ENCODE peak calls at places on chromosome 22, in four cellular contexts. One of them, this sample, is unnamed.

GRCh38 chr22:17910561-17911311 is 113.6 kb downstream of the MICAL3 start:
- DNase-seq in foreskin fibroblast: peak; percentile 91
- DNase-seq in astrocyte: peak; percentile 85
- DNase-seq in mucosa of descending colon: no peak
- DNase-seq in this sample: peak; percentile 88

GRCh38 chr22:42857845-42858481 is 890 bp upstream of the ARFGAP3 start:
- DNase-seq in mucosa of descending colon: peak; percentile 22
- DNase-seq in astrocyte: no peak
- DNase-seq in foreskin fibroblast: no peak
- DNase-seq in this sample: no peak

GRCh38 chr22:23787600-23787896 is 782 bp downstream of the SMARCB1 start:
- DNase-seq in astrocyte: no peak
- DNase-seq in mucosa of descending colon: no peak
- DNase-seq in foreskin fibroblast: no peak
- DNase-seq in this sample: no peak

GRCh38 chr22:29268511-29269229 is 602 bp downstream of the EWSR1 start:
- DNase-seq in mucosa of descending colon: peak; percentile 60
- DNase-seq in astrocyte: peak; percentile 47
- DNase-seq in foreskin fibroblast: peak; percentile 63
- DNase-seq in this sample: peak; percentile 77

GRCh38 chr22:23823331-23823791 is 15.4 kb downstream of the DERL3 start:
- DNase-seq in mucosa of descending colon: no peak
- DNase-seq in astrocyte: peak; percentile 6
- DNase-seq in foreskin fibroblast: no peak
- DNase-seq in this sample: peak; percentile 20

GRCh38 chr22:29187831-29188230 is 17.9 kb upstream of the EMID1 start:
- DNase-seq in astrocyte: no peak
- DNase-seq in mucosa of descending colon: no peak
- DNase-seq in foreskin fibroblast: no peak
- DNase-seq in this sample: no peak

GRCh38 chr22:30485362-30485988 is 13.7 kb upstream of the SEC14L3 start:
- DNase-seq in astrocyte: peak; percentile 4
- DNase-seq in mucosa of descending colon: peak; percentile 77
- DNase-seq in foreskin fibroblast: peak; percentile 28
- DNase-seq in this sample: peak; percentile 64

GRCh38 chr22:23268877-23269276 is 88.6 kb downstream of the BCR start:
- DNase-seq in foreskin fibroblast: no peak
- DNase-seq in astrocyte: no peak
- DNase-seq in mucosa of descending colon: no peak
- DNase-seq in this sample: no peak

GRCh38 chr22:32466496-32466895 is 2.2 kb upstream of the BPIFC start:
- DNase-seq in astrocyte: peak; percentile 12
- DNase-seq in foreskin fibroblast: no peak
- DNase-seq in mucosa of descending colon: no peak
- DNase-seq in this sample: no peak

GRCh38 chr22:47618180-47618579 is 855.7 kb downstream of the TBC1D22A start:
- DNase-seq in astrocyte: no peak
- DNase-seq in foreskin fibroblast: no peak
- DNase-seq in mucosa of descending colon: no peak
- DNase-seq in this sample: no peak

GRCh38 chr22:37669586-37669985 is 5.8 kb upstream of the LGALS1 start:
- DNase-seq in foreskin fibroblast: peak; percentile 74
- DNase-seq in astrocyte: peak; percentile 66
- DNase-seq in mucosa of descending colon: no peak
- DNase-seq in this sample: no peak

GRCh38 chr22:38205261-38206128 is 3.7 kb downstream of the MAFF start:
- DNase-seq in astrocyte: peak; percentile 84
- DNase-seq in foreskin fibroblast: peak; percentile 68
- DNase-seq in mucosa of descending colon: peak; percentile 55
- DNase-seq in this sample: peak; percentile 87

GRCh38 chr22:29266564-29267461 is 968 bp downstream of the RHBDD3 start:
- DNase-seq in astrocyte: no peak
- DNase-seq in mucosa of descending colon: peak; percentile 28
- DNase-seq in foreskin fibroblast: no peak
- DNase-seq in this sample: peak; percentile 28

GRCh38 chr22:27642104-27642800 is 159.3 kb downstream of the MN1 start:
- DNase-seq in foreskin fibroblast: no peak
- DNase-seq in astrocyte: no peak
- DNase-seq in mucosa of descending colon: no peak
- DNase-seq in this sample: no peak

GRCh38 chr22:33853200-33854097 is 66.8 kb downstream of the LARGE1 start:
- DNase-seq in foreskin fibroblast: peak; percentile 16
- DNase-seq in astrocyte: peak; percentile 77
- DNase-seq in mucosa of descending colon: peak; percentile 79
- DNase-seq in this sample: peak; percentile 65

GRCh38 chr22:21936151-21936778 is 16.4 kb downstream of the PPM1F start:
- DNase-seq in astrocyte: no peak
- DNase-seq in mucosa of descending colon: peak; percentile 20
- DNase-seq in foreskin fibroblast: no peak
- DNase-seq in this sample: no peak

GRCh38 chr22:45537734-45538181 is 35.1 kb downstream of the FBLN1 start:
- DNase-seq in mucosa of descending colon: peak; percentile 30
- DNase-seq in foreskin fibroblast: peak; percentile 81
- DNase-seq in astrocyte: peak; percentile 90
- DNase-seq in this sample: peak; percentile 51

GRCh38 chr22:25404556-25404922 is 159.9 kb upstream of the GRK3 start:
- DNase-seq in mucosa of descending colon: peak; percentile 46
- DNase-seq in astrocyte: no peak
- DNase-seq in foreskin fibroblast: no peak
- DNase-seq in this sample: no peak

GRCh38 chr22:28911777-28912669 is 28.7 kb downstream of the ZNRF3 start:
- DNase-seq in mucosa of descending colon: peak; percentile 77
- DNase-seq in astrocyte: peak; percentile 44
- DNase-seq in foreskin fibroblast: no peak
- DNase-seq in this sample: peak; percentile 46

DNA sequence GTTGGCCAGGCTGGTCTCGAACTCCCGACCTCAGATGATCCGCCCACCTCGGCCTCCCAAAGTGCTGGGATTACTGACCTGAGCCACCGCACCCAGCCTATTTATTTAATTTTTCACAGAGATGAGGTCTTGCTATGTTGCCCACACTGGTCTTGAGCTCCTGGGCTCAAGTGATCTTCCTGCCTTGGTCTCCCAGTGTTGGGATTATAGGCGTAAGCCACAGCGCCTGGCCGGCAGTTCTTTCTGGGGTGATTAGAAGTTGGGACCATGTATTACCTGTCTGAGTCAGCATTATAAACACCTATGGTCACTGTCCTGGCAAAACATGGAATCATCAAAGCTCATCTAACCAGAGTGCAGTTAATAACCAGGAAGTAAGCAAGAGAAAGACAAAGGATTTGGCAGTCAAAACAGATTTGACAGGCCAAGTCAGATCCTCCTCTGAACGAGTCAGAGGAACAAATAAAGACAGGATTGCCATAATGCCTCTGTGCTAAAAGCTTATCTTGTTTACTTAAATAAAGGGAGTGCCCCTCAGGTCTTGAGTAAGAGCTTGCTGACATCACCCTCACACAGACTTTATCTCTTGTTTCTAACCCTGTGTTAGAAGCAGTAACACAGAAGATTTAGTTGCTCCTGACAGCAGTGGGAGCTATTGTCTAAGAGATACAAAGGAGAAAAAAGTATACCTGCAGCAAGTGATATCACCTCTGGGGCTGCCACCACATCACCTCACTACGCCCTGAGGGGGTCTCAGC is 3.7 kb downstream of the SERPIND1 start:
- DNase-seq in mucosa of descending colon: peak; percentile 64
- DNase-seq in astrocyte: peak; percentile 87
- DNase-seq in foreskin fibroblast: peak; percentile 68
- DNase-seq in this sample: peak; percentile 95
- TF ChIP-seq CTCF in mucosa of descending colon: no peak
- TF ChIP-seq CTCF in astrocyte: no peak
- TF ChIP-seq CTCF in foreskin fibroblast: no peak
- TF ChIP-seq CTCF in this sample: peak; percentile 14

GRCh38 chr22:49960159-49960966 is at the start of gene PIM3:
- DNase-seq in mucosa of descending colon: peak; percentile 93
- DNase-seq in astrocyte: peak; percentile 88
- DNase-seq in foreskin fibroblast: peak; percentile 98
- DNase-seq in this sample: peak; percentile 96

GRCh38 chr22:49958961-49959781 is 1.4 kb upstream of the PIM3 start:
- DNase-seq in foreskin fibroblast: no peak
- DNase-seq in mucosa of descending colon: no peak
- DNase-seq in astrocyte: no peak
- DNase-seq in this sample: no peak

GRCh38 chr22:49958462-49958921 is 2.1 kb upstream of the PIM3 start:
- DNase-seq in astrocyte: no peak
- DNase-seq in mucosa of descending colon: no peak
- DNase-seq in foreskin fibroblast: no peak
- DNase-seq in this sample: no peak

GRCh38 chr22:49960967-49961600 is 512 bp downstream of the PIM3 start:
- DNase-seq in foreskin fibroblast: peak; percentile 32
- DNase-seq in mucosa of descending colon: peak; percentile 62
- DNase-seq in astrocyte: peak; percentile 45
- DNase-seq in this sample: peak; percentile 49

GRCh38 chr22:49959782-49960158 is 802 bp upstream of the PIM3 start:
- DNase-seq in astrocyte: no peak
- DNase-seq in mucosa of descending colon: peak; percentile 73
- DNase-seq in foreskin fibroblast: no peak
- DNase-seq in this sample: no peak
- TF ChIP-seq CTCF in astrocyte: no peak
- TF ChIP-seq CTCF in mucosa of descending colon: no peak
- TF ChIP-seq CTCF in foreskin fibroblast: no peak
- TF ChIP-seq CTCF in this sample: no peak

GRCh38 chr22:19800761-19801244 is 40.2 kb downstream of the TBX1 start:
- DNase-seq in foreskin fibroblast: no peak
- DNase-seq in astrocyte: peak; percentile 26
- DNase-seq in mucosa of descending colon: no peak
- DNase-seq in this sample: peak; percentile 32
- TF ChIP-seq CTCF in foreskin fibroblast: peak; percentile 52
- TF ChIP-seq CTCF in astrocyte: peak; percentile 23
- TF ChIP-seq CTCF in mucosa of descending colon: no peak
- TF ChIP-seq CTCF in this sample: peak; percentile 31

DNA sequence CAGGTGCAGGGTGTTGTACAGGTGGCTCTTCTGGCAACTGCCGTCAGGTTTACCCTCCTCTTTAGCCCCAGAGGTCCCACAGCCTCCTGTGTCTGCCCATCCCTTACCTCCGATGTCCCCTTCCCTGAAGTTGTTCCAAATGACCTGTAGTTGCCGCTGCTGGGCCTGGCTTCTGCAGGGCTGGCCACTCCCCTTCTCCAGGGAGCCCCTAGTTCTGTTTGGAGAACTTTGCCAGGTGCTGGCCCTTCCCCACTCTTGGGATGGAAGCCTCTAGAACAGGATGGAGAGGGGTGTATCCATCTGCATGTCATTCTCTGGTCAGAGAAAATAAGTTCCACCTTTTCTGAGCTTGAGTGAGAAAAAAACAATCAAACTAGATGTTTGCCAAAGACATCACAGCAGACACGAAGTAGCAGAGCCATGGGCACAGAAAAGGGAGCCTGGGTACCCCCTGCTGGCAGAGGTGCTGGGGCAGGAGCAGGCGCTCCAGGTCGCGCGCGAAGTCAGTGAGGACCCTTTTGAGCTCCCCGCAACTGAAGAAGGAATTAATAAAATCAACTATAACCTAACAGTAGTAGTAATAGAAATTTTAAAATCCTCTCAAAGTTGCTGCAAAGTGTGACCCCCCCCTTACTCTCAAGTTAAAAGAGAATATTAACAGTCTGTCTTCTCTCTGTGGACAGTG is 20.2 kb upstream of the PARVB start:
- DNase-seq in astrocyte: no peak
- DNase-seq in foreskin fibroblast: no peak
- DNase-seq in mucosa of descending colon: no peak
- DNase-seq in this sample: no peak
- TF ChIP-seq CTCF in astrocyte: no peak
- TF ChIP-seq CTCF in foreskin fibroblast: no peak
- TF ChIP-seq CTCF in mucosa of descending colon: no peak
- TF ChIP-seq CTCF in this sample: peak; percentile 29

DNA sequence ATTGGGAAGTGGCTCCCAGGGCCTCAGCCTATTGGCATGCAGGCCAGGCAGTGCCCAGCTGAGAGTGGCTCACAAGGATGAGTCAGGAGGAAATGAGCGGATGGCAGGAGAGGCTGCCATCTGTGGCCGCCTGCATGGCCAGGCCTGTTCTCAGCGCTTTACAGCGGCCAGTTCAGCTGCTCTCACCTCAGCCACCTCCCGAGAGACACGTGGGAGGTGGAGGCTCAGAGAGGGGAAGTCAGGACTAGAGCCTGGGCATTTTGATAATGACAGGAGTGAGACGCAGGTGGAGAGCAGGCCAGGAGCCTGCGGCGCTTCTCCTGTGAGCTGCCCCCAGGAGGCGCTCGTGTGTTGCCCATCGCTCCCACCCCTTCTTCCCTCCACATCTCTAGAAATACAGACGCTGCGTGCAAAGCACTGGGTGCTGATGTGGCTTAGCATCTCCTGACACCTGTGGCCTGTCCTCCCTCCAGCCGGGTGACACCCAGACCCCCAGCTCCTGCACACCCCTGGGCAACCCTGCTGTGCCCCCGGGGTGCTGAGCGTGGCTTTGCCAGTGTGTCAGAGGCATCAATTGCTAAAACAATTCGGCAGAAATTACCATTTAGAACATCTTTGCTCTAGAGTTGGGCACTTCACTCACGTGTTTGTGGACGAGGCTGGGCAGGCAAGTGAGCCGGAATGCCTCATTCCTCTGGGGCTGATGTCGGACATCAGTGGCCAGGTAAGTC is 21.4 kb upstream of the PANX2 start:
- DNase-seq in mucosa of descending colon: peak; percentile 75
- DNase-seq in foreskin fibroblast: peak; percentile 44
- DNase-seq in astrocyte: peak; percentile 20
- DNase-seq in this sample: peak; percentile 52
- TF ChIP-seq CTCF in mucosa of descending colon: peak; percentile 81
- TF ChIP-seq CTCF in foreskin fibroblast: peak; percentile 22
- TF ChIP-seq CTCF in astrocyte: peak; percentile 49
- TF ChIP-seq CTCF in this sample: peak; percentile 63

DNA sequence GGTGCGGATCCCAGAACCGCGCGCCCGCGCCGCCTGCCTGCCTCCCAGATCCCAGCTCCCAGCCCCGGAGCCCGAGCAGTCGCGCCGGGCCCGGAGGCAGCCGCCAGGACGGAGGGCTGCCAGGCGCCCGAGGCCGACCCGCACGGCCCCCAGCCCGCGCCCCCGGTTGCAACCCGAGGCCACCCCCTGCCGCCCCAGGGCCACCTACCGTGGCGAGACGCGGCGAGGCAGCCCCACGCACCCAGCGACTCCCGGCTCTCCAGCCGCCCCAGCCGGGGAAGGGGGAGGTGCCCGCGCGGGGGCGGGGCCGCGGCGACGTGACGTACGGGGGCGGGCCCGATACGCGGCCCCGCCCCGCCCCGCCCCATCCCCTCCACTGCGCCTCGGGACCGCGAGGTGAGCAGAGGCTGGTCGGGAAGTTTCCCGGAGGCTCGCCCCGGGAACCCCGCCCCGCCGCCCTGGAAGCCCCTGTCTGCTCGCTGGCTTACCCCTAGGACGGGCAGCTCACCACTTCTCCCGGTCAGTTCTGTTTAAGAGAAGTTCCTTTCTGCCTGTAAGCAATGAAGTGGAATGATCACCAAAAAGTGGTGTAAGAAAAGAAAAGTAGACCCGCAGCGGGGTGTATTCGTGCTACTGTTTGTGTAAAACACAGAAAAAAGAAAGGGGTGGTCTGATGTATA is at the start of gene TPST2:
- DNase-seq in foreskin fibroblast: peak; percentile 72
- DNase-seq in mucosa of descending colon: peak; percentile 84
- DNase-seq in astrocyte: peak; percentile 32
- DNase-seq in this sample: peak; percentile 69
- TF ChIP-seq CTCF in foreskin fibroblast: no peak
- TF ChIP-seq CTCF in mucosa of descending colon: no peak
- TF ChIP-seq CTCF in astrocyte: no peak
- TF ChIP-seq CTCF in this sample: no peak